ENCODE peak calls at places on chromosomes 4 and X, in six cellular contexts. O is colonic mucosa, V is IMR-90, F is heart left ventricle, I is thyroid gland, G is ovary. J is an unnamed sample.

GRCh38 chr4:93327346-93327745 is 501.2 kb upstream of the ATOH1 start:
- DNase-seq in F (no peak), G (no peak), V (no peak), O (no peak), I (no peak), J (no peak)

GRCh38 chr4:141826260-141826659 is 189.9 kb downstream of the IL15 start:
- DNase-seq in F (no peak), I (no peak), V (peak; percentile 81), O (no peak), G (no peak), J (no peak)

GRCh38 chrX:153471663-153472280 is 1.4 kb upstream of the HAUS7 start:
- DNase-seq in F (no peak), V (peak; percentile 31), O (no peak), I (no peak), G (no peak), J (no peak)

GRCh38 chr4:36054750-36055467 is 189.4 kb downstream of the ARAP2 start:
- DNase-seq in F (no peak), I (no peak), V (no peak), G (no peak), O (no peak), J (no peak)

GRCh38 chr4:7429601-7430078 is 5.1 kb downstream of the PSAPL1 start:
- DNase-seq in G (peak; percentile 9), F (no peak), I (no peak), O (no peak), V (no peak), J (no peak)

GRCh38 chrX:121349263-121349662 is 301.9 kb downstream of the GLUD2 start:
- DNase-seq in I (no peak), V (no peak), G (no peak), F (no peak), O (no peak), J (no peak)

GRCh38 chrX:103554687-103555417 is 30.5 kb upstream of the TCEAL4 start:
- DNase-seq in G (peak; percentile 44), V (peak; percentile 24), O (peak; percentile 40), I (peak; percentile 26), F (peak; percentile 23), J (peak; percentile 29)

GRCh38 chr4:85955614-85956295 is 404.1 kb downstream of the MAPK10 start:
- DNase-seq in I (no peak), G (no peak), V (peak; percentile 18), F (no peak), O (no peak), J (no peak)

GRCh38 chr4:38782452-38783108 is at the start of gene TLR10:
- DNase-seq in F (peak; percentile 40), I (peak; percentile 47), G (peak; percentile 40), V (peak; percentile 52), O (peak; percentile 64), J (peak; percentile 40)

GRCh38 chr4:801436-802124 is 24.3 kb downstream of the CPLX1 start:
- DNase-seq in G (no peak), V (no peak), O (no peak), F (no peak), I (no peak), J (no peak)

GRCh38 chr4:57059890-57060716 is 50.1 kb downstream of the IGFBP7 start:
- DNase-seq in F (no peak), I (no peak), G (no peak), V (peak; percentile 42), O (no peak), J (no peak)
- H3K4me1 ChIP-seq in F (peaks cover 96% of the 10 kb centered on the region), I (peaks cover 53% of the 10 kb centered on the region), G (peaks cover 24% of the 10 kb centered on the region), V (peaks cover 20% of the 10 kb centered on the region), O (no peaks in the 10 kb centered on the region), J (no peaks in the 10 kb centered on the region)

GRCh38 chrX:2690856-2691542 is at the start of gene CD99:
- DNase-seq in I (peak; percentile 93), V (peak; percentile 78), F (peak; percentile 93), O (peak; percentile 93), G (peak; percentile 92), J (peak; percentile 88)

GRCh38 chrX:2693123-2693438 is 2.0 kb downstream of the CD99 start:
- DNase-seq in G (no peak), O (no peak), I (no peak), F (no peak), V (no peak), J (no peak)

GRCh38 chrX:2689773-2690666 is 1.1 kb upstream of the CD99 start:
- DNase-seq in I (no peak), V (no peak), F (no peak), G (no peak), O (peak; percentile 80), J (no peak)

GRCh38 chrX:2692221-2693122 is 1.4 kb downstream of the CD99 start:
- DNase-seq in I (no peak), O (peak; percentile 58), V (peak; percentile 58), G (peak; percentile 32), F (peak; percentile 42), J (no peak)

GRCh38 chrX:2691543-2692220 is 587 bp downstream of the CD99 start:
- DNase-seq in V (peak; percentile 31), O (peak; percentile 70), F (peak; percentile 75), I (peak; percentile 53), G (peak; percentile 59), J (no peak)
- H3K27ac ChIP-seq in V (peak overlapping the region; percentile 61), O (peak overlapping the region; percentile 89), F (peak overlapping the region; percentile 71), I (peak overlapping the region; percentile 50), G (peak overlapping the region; percentile 73), J (peak overlapping the region; percentile 77)

DNA sequence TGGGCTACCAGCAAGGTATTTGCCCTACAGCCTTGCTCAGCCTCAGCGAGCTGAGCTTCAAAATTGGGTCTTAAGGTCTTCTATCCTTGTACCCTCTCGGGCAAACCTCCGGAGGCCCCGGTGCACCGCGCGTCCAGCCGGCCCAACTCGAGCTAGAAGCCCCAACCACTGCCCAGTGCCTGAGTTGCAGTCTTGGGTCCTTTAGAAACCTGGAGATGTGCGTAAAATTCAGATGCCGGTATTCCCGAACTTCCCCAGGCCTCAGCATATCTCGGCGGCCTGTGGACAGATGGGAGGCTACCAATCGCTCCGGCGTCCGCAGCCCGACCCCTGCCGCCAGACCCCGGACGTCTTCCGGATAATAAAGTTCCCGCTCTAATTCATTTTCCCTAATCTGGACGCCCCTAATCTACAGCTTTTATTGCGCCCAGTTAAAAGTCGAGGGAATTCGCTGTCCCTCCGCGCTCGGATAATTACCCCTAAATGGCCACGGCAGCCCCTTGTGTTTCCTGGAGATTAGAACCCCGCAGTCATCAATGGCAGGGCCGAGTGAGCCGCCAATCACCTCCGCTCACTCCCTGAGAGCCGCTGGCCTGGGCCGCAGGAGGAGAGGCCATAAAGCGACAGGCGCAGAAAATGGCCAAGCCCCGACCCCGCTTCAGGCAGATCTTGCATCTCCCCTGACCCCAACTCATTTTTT is 1.5 kb upstream of the MSX1 start:
- DNase-seq in I (no peak), O (no peak), F (no peak), V (no peak), G (no peak), J (no peak)
- H3K4me1 ChIP-seq in I (peaks cover 37% of the 10 kb centered on the region), O (peaks cover 7% of the 10 kb centered on the region), F (peaks cover 58% of the 10 kb centered on the region), V (no peaks in the 10 kb centered on the region), G (peaks cover 4% of the 10 kb centered on the region), J (peaks cover 7% of the 10 kb centered on the region)

DNA sequence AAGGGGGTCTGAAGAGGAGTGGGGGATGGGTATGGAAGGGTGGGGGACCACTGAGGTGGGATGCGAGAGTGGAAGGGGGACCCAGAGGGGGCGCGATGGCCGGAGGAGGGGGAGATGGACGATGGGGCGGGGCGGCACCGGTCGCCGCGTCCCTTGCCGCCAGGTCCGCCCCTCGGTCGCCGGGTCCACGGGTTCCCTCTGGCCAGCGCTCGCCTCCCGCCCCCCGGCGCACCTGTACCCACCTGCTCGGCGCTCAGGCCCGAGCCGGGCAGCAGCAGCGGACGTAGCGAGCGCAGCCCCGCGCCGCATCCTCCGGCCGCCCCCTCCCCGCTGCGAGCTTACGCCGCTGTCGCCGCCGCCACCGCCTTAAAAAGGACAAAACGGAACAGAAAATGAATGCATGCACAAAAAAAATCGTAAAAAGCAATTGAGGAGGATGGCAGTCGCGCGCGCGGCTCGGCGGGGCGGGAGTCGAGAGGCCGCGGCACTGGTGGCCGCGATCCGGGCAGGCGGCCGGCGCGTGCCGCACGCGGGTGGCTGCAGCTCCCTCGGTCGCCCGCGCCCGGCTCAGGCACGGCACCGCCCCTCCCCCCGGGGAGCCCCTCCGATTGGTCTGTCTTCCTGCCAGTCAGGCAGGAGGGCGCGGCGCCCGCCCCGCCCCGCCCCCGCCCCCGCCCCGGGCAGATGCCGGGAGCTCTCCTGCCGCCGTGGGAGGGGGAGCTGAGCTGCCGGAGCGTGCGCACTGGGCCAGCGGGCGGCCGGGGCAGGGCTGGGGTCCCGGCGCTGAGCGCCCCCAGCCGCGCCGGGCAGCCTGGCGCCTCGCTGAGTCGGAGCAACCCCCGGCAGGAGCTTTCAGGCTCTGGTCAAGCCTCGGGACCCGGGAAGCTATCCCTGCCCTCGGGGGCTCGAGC is at the start of gene JAKMIP1:
- DNase-seq in O (peak; percentile 83), G (peak; percentile 58), F (peak; percentile 71), I (peak; percentile 85), V (peak; percentile 46), J (peak; percentile 74)
- H3K27ac ChIP-seq in O (no peak within 1 kb of the TSS), G (no peak within 1 kb of the TSS), F (no peak within 1 kb of the TSS), I (no peak within 1 kb of the TSS), V (no peak within 1 kb of the TSS), J (peak within 1 kb of the TSS; percentile 75)

GRCh38 chrX:79161655-79162054 is 17.2 kb downstream of the GPR174 start:
- DNase-seq in I (no peak), O (no peak), F (no peak), G (no peak), V (no peak), J (no peak)

GRCh38 chrX:79159800-79160199 is 15.3 kb downstream of the GPR174 start:
- DNase-seq in G (no peak), F (no peak), O (no peak), V (no peak), I (no peak), J (no peak)

GRCh38 chrX:79154612-79155358 is 10.3 kb downstream of the GPR174 start:
- DNase-seq in I (no peak), V (no peak), F (no peak), G (no peak), O (no peak), J (no peak)

GRCh38 chrX:79153348-79153747 is 8.9 kb downstream of the GPR174 start:
- DNase-seq in F (no peak), I (no peak), V (no peak), G (no peak), O (no peak), J (no peak)

DNA sequence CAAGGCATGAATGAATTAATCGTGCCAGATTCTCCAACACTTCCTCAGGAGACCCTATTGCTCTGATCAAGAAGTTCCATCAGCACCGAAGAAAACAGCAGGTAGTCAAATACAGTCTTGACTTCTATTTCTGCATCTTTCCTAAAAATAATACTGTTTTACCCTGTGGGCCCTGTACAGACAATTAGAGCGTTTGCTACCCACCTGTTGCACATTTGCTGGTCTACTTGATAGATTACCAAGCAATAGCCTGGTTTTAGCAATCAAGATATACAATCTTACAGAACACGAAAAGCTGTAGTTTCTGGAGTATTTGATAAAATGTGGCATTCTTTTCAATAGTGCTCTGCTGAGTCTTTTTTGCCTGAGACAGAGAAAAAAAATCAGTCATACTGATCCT is 12.3 kb downstream of the GPR174 start:
- DNase-seq in V (no peak), G (no peak), F (no peak), O (no peak), I (no peak), J (no peak)
- H3K4me1 ChIP-seq in V (no peaks in the 10 kb centered on the region), G (no peaks in the 10 kb centered on the region), F (peaks cover 5% of the 10 kb centered on the region), O (no peaks in the 10 kb centered on the region), I (peaks cover 12% of the 10 kb centered on the region), J (no peaks in the 10 kb centered on the region)

J was measured in prostate gland.